ENCODE peak calls at places on chromosome 22, in ten cellular contexts. X is endothelial cell of umbilical vein; L is GM23248; U is effector memory CD4-positive, alpha-beta T cell; D is colonic mucosa; N is IMR-90; G is CD8-positive, alpha-beta memory T cell; W is tibial nerve; B is Panc1; C is adrenal gland. O is an unnamed sample. For H3K4me1, the result is how much of the 10 kb centered on the place peaks cover.

GRCh38 chr22:42202669-42203068 is 67.8 kb downstream of the TCF20 start:
- DNase-seq in X (no peak), L (no peak), U (peak), D (no peak), N (peak), G (peak), W (no peak), B (no peak), C (peak), O (peak)

GRCh38 chr22:40414306-40414705 is 43.9 kb downstream of the SGSM3 start:
- DNase-seq in X (no peak), L (peak), U (no peak), D (no peak), N (peak), G (no peak), W (no peak), B (no peak), C (no peak), O (no peak)

GRCh38 chr22:45998638-45999378 is 21.8 kb upstream of the WNT7B start:
- DNase-seq in X (no peak), L (no peak), U (no peak), D (no peak), N (no peak), G (no peak), W (no peak), B (no peak), C (no peak), O (no peak)

GRCh38 chr22:50576070-50576469 is 2.2 kb downstream of the CPT1B start:
- DNase-seq in X (peak), L (peak), U (no peak), D (no peak), N (peak), G (no peak), W (no peak), B (no peak), C (no peak), O (peak)

GRCh38 chr22:50481440-50482106 is at the start of gene ADM2:
- DNase-seq in X (no peak), L (peak), U (peak), D (peak), N (no peak), G (peak), W (no peak), B (no peak), C (no peak), O (peak)

GRCh38 chr22:19576460-19577421 is 52.5 kb upstream of the CLDN5 start:
- DNase-seq in X (peak), L (peak), U (no peak), D (no peak), N (peak), G (no peak), W (no peak), B (no peak), C (no peak), O (no peak)

GRCh38 chr22:43891360-43892182 is at the start of gene PNPLA5:
- DNase-seq in X (no peak), L (peak), U (no peak), D (no peak), N (peak), G (no peak), W (no peak), B (no peak), C (no peak), O (no peak)

GRCh38 chr22:28800308-28801041 is at the start of gene XBP1:
- DNase-seq in X (peak), L (peak), U (peak), D (peak), N (peak), G (peak), W (peak), B (peak), C (peak), O (peak)

GRCh38 chr22:27749597-27750225 is 51.8 kb downstream of the MN1 start:
- DNase-seq in X (no peak), L (peak), U (no peak), D (no peak), N (peak), G (no peak), W (no peak), B (no peak), C (no peak), O (no peak)

GRCh38 chr22:38451864-38452263 is 3.1 kb downstream of the KCNJ4 start:
- DNase-seq in X (no peak), L (no peak), U (no peak), D (no peak), N (no peak), G (no peak), W (no peak), B (no peak), C (no peak), O (no peak)

GRCh38 chr22:28181332-28181731 is 262.3 kb upstream of the PITPNB start:
- DNase-seq in X (peak), L (peak), U (no peak), D (no peak), N (peak), G (no peak), W (no peak), B (no peak), C (no peak), O (peak)

GRCh38 chr22:49915610-49916009 is 2.6 kb downstream of the ALG12 start:
- DNase-seq in X (no peak), L (no peak), U (no peak), D (no peak), N (no peak), G (no peak), W (no peak), B (no peak), C (no peak), O (no peak)

GRCh38 chr22:39616051-39616450 is 45.5 kb downstream of the CACNA1I start:
- DNase-seq in X (no peak), L (no peak), U (no peak), D (no peak), N (no peak), G (no peak), W (no peak), B (no peak), C (no peak), O (no peak)

GRCh38 chr22:47107431-47107830 is 345.0 kb downstream of the TBC1D22A start:
- DNase-seq in X (peak), L (peak), U (no peak), D (no peak), N (peak), G (no peak), W (no peak), B (no peak), C (no peak), O (no peak)

GRCh38 chr22:39178206-39179111 is 26.0 kb upstream of the CBX7 start:
- DNase-seq in X (peak), L (peak), U (no peak), D (no peak), N (peak), G (no peak), W (no peak), B (no peak), C (no peak), O (no peak)

GRCh38 chr22:27112273-27112672 is 454.9 kb downstream of the MIAT start:
- DNase-seq in X (peak), L (no peak), U (no peak), D (no peak), N (no peak), G (no peak), W (no peak), B (no peak), C (no peak), O (no peak)

GRCh38 chr22:28247667-28248363 is 328.8 kb upstream of the PITPNB start:
- DNase-seq in X (no peak), L (peak), U (no peak), D (no peak), N (no peak), G (no peak), W (no peak), B (no peak), C (no peak), O (no peak)

GRCh38 chr22:26259510-26259909 is 90.2 kb downstream of the SEZ6L start:
- DNase-seq in X (peak), L (peak), U (no peak), D (no peak), N (peak), G (no peak), W (no peak), B (no peak), C (no peak), O (peak)

GRCh38 chr22:44930016-44930710 is 79.6 kb downstream of the PHF21B start:
- DNase-seq in X (no peak), L (no peak), U (no peak), D (no peak), N (no peak), G (no peak), W (no peak), B (no peak), C (no peak), O (no peak)
- H3K4me3 ChIP-seq in X (no peak), L (no peak), U (no peak), D (no peak), N (no peak), G (no peak), W (no peak), B (no peak), C (no peak), O (no peak)

DNA sequence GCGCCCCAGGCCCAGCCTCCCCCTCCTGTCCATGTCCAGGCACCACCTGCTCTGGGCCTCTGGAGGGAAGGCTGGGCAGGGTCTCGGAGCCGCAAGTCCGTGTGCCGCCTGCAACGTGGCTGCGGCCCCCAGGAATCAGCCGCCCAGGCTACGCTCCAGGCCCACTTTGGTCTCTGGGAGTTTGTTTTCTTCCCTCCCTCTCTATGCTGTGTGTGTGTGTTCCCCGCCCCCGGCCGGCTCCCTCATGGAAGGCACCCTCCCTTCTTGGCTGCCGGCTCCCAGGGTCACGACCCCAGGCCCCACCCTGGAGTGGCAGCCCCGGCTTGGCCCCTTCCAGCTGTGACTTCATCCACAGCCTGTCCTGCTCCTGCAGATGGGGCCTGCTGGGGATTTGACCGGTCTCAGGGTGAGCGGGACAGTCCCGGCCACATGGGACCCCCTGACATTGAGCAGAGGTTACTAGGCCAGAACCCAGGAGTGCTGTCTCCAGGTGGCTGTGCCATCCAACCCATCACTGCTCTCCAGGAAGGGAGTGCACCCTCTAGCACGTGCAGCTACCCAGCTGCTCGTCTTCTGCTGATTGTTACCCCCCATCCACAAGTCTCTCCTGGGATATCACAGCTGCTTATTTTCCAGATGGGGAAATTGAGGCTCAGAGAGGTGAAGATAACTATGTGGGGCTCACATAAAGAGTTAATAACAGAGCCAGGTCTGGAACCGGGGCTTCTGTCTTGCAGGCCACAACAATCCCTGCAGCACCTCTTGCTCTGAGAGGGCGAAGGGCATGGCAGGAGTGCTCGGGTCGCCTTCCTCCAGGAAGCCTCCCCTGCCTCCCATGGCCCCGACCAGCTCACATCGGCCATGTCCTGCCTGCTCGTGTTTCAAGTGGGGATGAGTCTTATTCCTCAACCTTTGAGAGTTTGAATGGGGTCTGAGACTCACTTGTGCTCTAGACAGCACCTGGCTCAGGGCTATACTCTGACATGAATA is 2.8 kb upstream of the LIF start:
- DNase-seq in X (no peak), L (peak), U (no peak), D (peak), N (no peak), G (no peak), W (peak), B (no peak), C (no peak), O (no peak)
- H3K4me1 ChIP-seq in X (under half), L (under half), U (under half), D (under half), N (half or more), G (under half), W (half or more), B (half or more), C (under half), O (under half)

DNA sequence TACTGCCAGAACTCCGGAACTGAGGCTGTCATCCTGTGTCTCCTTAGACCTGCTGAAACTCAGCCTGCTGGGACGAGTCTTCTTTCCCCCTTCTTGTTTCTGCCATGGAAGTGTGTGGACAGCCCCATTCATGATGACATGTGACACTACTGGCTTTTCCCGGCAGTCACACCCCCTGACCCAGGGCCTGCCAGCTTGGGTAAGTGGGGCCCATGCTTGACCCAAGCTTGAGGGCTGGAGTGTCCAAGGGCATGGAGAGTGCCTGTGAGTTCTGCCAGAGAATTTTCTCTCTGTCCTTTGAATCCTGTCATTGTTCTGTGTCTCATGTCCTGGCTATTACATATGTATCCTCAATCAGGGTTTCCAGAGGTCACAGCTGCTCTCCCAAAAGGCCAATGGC is 73.1 kb downstream of the KIAA1671 start:
- DNase-seq in X (no peak), L (no peak), U (no peak), D (no peak), N (no peak), G (no peak), W (no peak), B (no peak), C (peak), O (no peak)
- H3K27ac ChIP-seq in X (peak), L (no peak), U (no peak), D (peak), N (no peak), G (no peak), W (peak), B (peak), C (peak), O (peak)

GRCh38 chr22:20615021-20615420 is 107.6 kb downstream of the MED15 start:
- DNase-seq in X (no peak), L (peak), U (no peak), D (no peak), N (no peak), G (no peak), W (no peak), B (no peak), C (no peak), O (no peak)
- H3K4me3 ChIP-seq in X (no peak), L (peak), U (no peak), D (no peak), N (no peak), G (no peak), W (no peak), B (no peak), C (no peak), O (no peak)

GRCh38 chr22:32824531-32825315 is 23.2 kb downstream of the TIMP3 start:
- DNase-seq in X (no peak), L (no peak), U (no peak), D (no peak), N (no peak), G (no peak), W (no peak), B (no peak), C (no peak), O (no peak)

GRCh38 chr22:32827061-32827602 is 25.6 kb downstream of the TIMP3 start:
- DNase-seq in X (no peak), L (no peak), U (no peak), D (no peak), N (no peak), G (no peak), W (no peak), B (no peak), C (no peak), O (no peak)

GRCh38 chr22:32828150-32828549 is 26.6 kb downstream of the TIMP3 start:
- DNase-seq in X (no peak), L (no peak), U (no peak), D (no peak), N (no peak), G (no peak), W (no peak), B (no peak), C (no peak), O (no peak)

GRCh38 chr22:32828561-32828960 is 27.1 kb downstream of the TIMP3 start:
- DNase-seq in X (no peak), L (no peak), U (no peak), D (no peak), N (no peak), G (no peak), W (no peak), B (no peak), C (no peak), O (no peak)

DNA sequence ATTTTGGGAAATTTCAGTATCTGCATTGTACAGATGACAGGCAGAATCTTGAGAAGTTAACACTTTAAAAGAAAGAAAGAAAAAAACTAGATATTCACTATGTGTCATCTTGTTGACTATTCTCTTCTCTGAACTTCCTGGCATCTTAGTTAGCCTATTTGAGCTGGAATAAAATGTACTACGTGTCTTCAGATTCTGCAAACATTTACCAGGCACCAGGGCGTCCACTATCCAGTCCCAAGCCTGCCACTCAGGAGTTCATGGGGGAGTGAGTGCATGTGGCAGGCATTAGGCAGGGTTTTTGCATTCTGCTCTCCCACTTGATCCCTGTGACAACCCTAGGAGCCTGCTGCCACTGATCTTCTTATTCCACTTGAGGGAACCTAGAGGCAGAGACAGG is 25.0 kb downstream of the TIMP3 start:
- DNase-seq in X (no peak), L (peak), U (no peak), D (no peak), N (no peak), G (no peak), W (no peak), B (no peak), C (no peak), O (no peak)
- H3K4me1 ChIP-seq in X (under half), L (under half), U (under half), D (under half), N (under half), G (under half), W (half or more), B (under half), C (under half), O (under half)